ENCODE peak calls at places on chromosomes 4 and X, in five cellular contexts. Q is RWPE1, S is prostate gland, J is lower lobe of right lung, G is H9. O is an unnamed sample.

GRCh38 chrX:24282381-24283121 is 31.3 kb downstream of the SUPT20HL2 start:
- DNase-seq in G (no peak), J (no peak), S (no peak), Q (no peak), O (no peak)

GRCh38 chrX:1442016-1442665 is 10.6 kb downstream of the ASMTL start:
- DNase-seq in Q (no peak), S (no peak), J (peak), G (peak), O (no peak)

GRCh38 chrX:2664497-2664896 is 26.6 kb upstream of the CD99 start:
- DNase-seq in G (no peak), J (no peak), S (no peak), Q (no peak), O (no peak)

GRCh38 chr4:31097999-31098398 is 377.8 kb downstream of the PCDH7 start:
- DNase-seq in J (no peak), G (no peak), S (no peak), Q (no peak), O (no peak)

GRCh38 chr4:5895287-5895686 is 2.4 kb upstream of the CRMP1 start:
- DNase-seq in J (no peak), Q (no peak), G (no peak), S (no peak), O (no peak)

GRCh38 chr4:73450398-73451004 is 14.5 kb downstream of the AFP start:
- DNase-seq in G (peak), Q (peak), J (no peak), S (no peak), O (no peak)

GRCh38 chr4:184318852-184319251 is 101.2 kb upstream of the ENPP6 start:
- DNase-seq in Q (no peak), S (no peak), J (no peak), G (peak), O (no peak)

GRCh38 chrX:25015486-25016360 is at the start of gene ARX:
- DNase-seq in J (no peak), G (peak), S (no peak), Q (peak), O (no peak)

GRCh38 chr4:104128031-104128849 is 366.5 kb downstream of the CXXC4 start:
- DNase-seq in G (no peak), Q (no peak), S (no peak), J (no peak), O (no peak)

GRCh38 chr4:10605746-10606482 is 78.7 kb downstream of the CLNK start:
- DNase-seq in S (no peak), G (no peak), J (no peak), Q (no peak), O (no peak)

GRCh38 chrX:8813036-8813435 is 11.9 kb upstream of the FAM9A start:
- DNase-seq in S (no peak), G (no peak), J (no peak), Q (no peak), O (no peak)

GRCh38 chr4:184193556-184194525 is 23.8 kb downstream of the ENPP6 start:
- DNase-seq in G (no peak), J (no peak), Q (no peak), S (no peak), O (no peak)

GRCh38 chrX:44432641-44433040 is 89.2 kb upstream of the EFHC2 start:
- DNase-seq in S (peak), Q (no peak), G (no peak), J (no peak), O (no peak)

GRCh38 chr4:5812506-5813229 is 80.2 kb downstream of the CRMP1 start:
- DNase-seq in Q (peak), J (no peak), G (no peak), S (peak), O (no peak)

GRCh38 chr4:122663814-122664610 is 43.1 kb upstream of the IL21 start:
- DNase-seq in Q (no peak), S (no peak), G (no peak), J (no peak), O (no peak)

GRCh38 chr4:140423106-140423505 is 4.3 kb downstream of the CLGN start:
- DNase-seq in J (no peak), G (no peak), Q (no peak), S (no peak), O (no peak)

GRCh38 chr4:66929748-66930147 is 615.6 kb downstream of the CENPC start:
- DNase-seq in Q (no peak), S (no peak), G (no peak), J (no peak), O (no peak)

GRCh38 chrX:91434351-91435168 is at the start of gene PABPC5:
- DNase-seq in J (peak), S (peak), G (peak), Q (no peak), O (peak)

GRCh38 chr4:182141046-182141445 is 102.2 kb upstream of the TENM3 start:
- DNase-seq in Q (no peak), S (no peak), G (peak), J (no peak), O (no peak)

GRCh38 chr4:107666134-107666533 is 53.9 kb downstream of the PAPSS1 start:
- DNase-seq in Q (no peak), S (no peak), G (no peak), J (no peak), O (no peak)

GRCh38 chr4:113539408-113539807 is 222.1 kb downstream of the CAMK2D start:
- DNase-seq in J (no peak), S (no peak), G (no peak), Q (no peak), O (no peak)

GRCh38 chrX:135094726-135095125 is 25.6 kb downstream of the ETDB start:
- DNase-seq in S (no peak), G (no peak), Q (no peak), J (no peak), O (no peak)

GRCh38 chrX:150690126-150690525 is 3.1 kb upstream of the MTMR1 start:
- DNase-seq in S (no peak), J (no peak), Q (peak), G (no peak), O (no peak)

GRCh38 chr4:167020410-167020809 is 213.9 kb downstream of the SPOCK3 start:
- DNase-seq in J (no peak), Q (no peak), S (no peak), G (peak), O (no peak)
- H3K27ac ChIP-seq in J (no peak), Q (no peak), S (no peak), G (no peak), O (no peak)

GRCh38 chr4:7165874-7166201 is 26.5 kb upstream of the SORCS2 start:
- DNase-seq in Q (no peak), J (no peak), G (no peak), S (no peak), O (no peak)

GRCh38 chr4:7167706-7168105 is 24.6 kb upstream of the SORCS2 start:
- DNase-seq in G (peak), S (no peak), J (no peak), Q (no peak), O (no peak)

GRCh38 chr4:7166286-7166685 is 26.1 kb upstream of the SORCS2 start:
- DNase-seq in G (peak), Q (no peak), S (no peak), J (no peak), O (no peak)

GRCh38 chr4:7168106-7168505 is 24.2 kb upstream of the SORCS2 start:
- DNase-seq in G (peak), J (no peak), Q (no peak), S (no peak), O (no peak)

GRCh38 chr4:7166981-7167700 is 25.2 kb upstream of the SORCS2 start:
- DNase-seq in J (no peak), G (peak), Q (no peak), S (no peak), O (no peak)
- H3K27ac ChIP-seq in J (no peak), G (no peak), Q (peak), S (no peak), O (no peak)

DNA sequence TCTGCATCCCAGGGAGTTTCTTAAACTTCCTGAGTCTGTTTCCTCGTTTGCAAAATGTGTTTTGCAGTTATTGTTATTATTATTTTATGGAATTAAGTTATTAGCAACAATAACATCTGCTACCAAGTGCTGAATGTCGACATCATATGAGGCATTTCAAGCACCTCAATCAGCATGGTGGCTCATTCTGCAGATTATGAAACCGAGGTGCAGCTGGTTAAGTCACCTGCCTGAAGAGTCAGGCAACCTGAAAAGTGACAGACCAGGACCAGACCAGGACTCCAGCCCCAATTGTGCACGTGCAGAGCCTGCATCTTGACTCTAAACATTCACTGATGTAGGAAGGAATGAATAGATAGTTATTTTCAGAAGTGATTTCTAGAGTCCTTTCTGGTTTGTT is 99.8 kb downstream of the AFAP1 start:
- DNase-seq in S (no peak), G (no peak), Q (no peak), J (no peak), O (no peak)
- H3K27ac ChIP-seq in S (no peak), G (no peak), Q (peak), J (no peak), O (no peak)

GRCh38 chr4:103091601-103092223 is 7.9 kb downstream of the BDH2 start:
- DNase-seq in Q (no peak), G (no peak), J (no peak), S (peak), O (no peak)

GRCh38 chr4:103097112-103097511 is 2.5 kb downstream of the BDH2 start:
- DNase-seq in J (no peak), Q (no peak), G (no peak), S (no peak), O (no peak)

GRCh38 chr4:103095080-103095479 is 4.6 kb downstream of the BDH2 start:
- DNase-seq in G (no peak), S (no peak), J (no peak), Q (no peak), O (no peak)

GRCh38 chr4:103086565-103086964 is 10.0 kb upstream of the SLC9B2 start:
- DNase-seq in G (no peak), Q (no peak), J (no peak), S (no peak), O (no peak)

GRCh38 chr4:103092245-103092644 is 7.4 kb downstream of the BDH2 start:
- DNase-seq in Q (no peak), J (no peak), S (no peak), G (no peak), O (no peak)
- H3K27ac ChIP-seq in Q (no peak), J (no peak), S (no peak), G (no peak), O (no peak)

GRCh38 chrX:155766321-155766720 is 114.8 kb upstream of the VAMP7 start:
- DNase-seq in Q (no peak), J (no peak), S (no peak), G (no peak), O (no peak)
- H3K27ac ChIP-seq in Q (no peak), J (no peak), S (no peak), G (no peak), O (no peak)

DNA sequence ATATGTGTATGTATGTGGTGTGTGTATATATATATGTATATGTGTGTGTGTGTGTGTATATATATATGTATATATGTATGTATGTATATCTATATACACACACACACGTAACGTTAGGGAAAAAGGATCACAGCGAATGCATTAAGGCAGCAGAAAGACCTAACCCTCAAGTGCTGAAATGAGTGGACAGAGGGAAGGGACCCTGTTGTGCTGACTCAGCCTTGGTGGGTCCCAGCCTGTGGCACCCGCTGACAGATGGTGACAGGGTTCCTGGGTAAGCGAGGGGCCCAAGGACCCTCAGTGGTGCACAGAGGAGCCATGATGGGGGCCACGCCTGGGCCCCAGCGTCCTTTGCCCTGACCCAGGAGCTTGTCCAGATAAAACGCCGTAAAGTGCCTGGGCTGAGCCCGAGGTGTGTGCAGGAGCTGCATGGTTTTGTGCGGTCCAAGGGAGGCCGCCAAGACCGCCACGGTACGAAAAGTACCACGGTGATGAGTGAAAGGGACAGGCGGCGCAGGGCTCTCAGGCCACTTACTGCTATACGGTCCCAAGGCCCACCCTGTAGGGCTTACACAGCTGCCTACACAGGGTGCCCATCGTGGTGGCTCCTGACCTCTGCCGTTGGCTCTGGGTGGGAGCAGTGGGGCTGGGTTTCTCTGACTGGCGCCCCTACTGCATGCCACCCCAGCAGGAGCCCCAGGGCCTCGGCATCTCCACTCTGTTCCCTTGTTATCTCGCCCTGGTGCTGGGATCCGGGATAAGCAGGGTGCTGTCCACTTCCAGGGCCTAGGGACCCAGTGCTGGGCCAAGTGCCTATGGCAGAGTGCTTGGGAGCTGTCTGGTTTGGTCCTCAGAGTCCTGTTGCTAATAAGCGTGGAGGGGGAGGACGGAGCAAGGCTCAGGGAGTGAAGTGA is 10.0 kb downstream of the SH3BP2 start:
- DNase-seq in S (no peak), J (peak), Q (no peak), G (no peak), O (no peak)
- H3K27ac ChIP-seq in S (no peak), J (peak), Q (peak), G (no peak), O (no peak)

GRCh38 chrX:67564475-67564874 is 20.7 kb downstream of the AR start:
- DNase-seq in J (no peak), G (no peak), Q (no peak), S (no peak), O (no peak)

GRCh38 chrX:67568769-67569168 is 24.9 kb downstream of the AR start:
- DNase-seq in Q (no peak), J (no peak), S (no peak), G (no peak), O (no peak)

GRCh38 chrX:67558267-67558666 is 14.4 kb downstream of the AR start:
- DNase-seq in J (no peak), S (no peak), G (no peak), Q (no peak), O (no peak)

DNA sequence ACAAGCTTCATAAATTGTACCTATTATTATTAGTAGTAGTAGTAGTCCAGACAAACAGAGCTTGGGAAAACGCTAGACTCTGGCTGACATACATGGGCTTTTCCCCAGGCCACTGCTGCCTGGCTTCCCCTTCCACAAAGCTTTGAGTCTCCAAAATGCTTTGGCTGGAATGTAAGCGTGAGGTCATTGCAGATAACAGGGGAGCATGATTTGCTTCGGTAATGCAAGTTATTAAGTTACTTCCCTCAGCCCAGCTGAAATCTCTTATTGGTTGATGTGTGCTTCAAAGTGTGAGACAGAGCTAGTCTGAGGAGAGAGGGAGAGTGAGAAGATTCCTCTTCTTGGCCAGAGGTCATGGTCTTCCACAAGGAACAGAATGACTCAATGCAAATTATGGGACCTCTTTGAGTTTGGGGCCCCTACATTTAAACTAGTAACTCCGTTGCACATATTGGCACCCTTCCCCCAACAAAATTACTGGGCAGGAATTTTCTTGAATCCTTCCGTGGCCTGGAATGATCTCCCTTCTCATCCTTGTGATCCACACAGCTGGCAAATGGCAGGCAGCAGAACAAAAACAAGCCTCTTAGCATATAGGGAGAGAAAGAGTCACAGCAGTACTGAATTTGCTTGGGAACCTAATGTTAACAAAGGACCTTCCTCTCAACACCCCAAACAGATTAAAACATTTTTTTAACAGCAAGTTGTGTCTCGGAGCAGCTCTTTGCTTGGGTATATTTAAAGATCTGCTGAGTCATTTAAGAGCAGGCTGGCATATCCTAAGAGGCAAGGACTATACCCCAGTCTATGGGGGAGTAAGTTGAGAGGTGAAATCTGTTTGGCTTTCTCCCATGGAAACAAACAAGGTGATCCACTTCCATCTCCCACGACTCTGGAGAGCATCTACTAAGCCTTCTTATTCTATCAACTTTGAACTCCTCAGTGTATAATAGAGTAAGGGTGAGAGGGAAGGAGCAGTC is 19.9 kb downstream of the AR start:
- DNase-seq in Q (no peak), G (no peak), S (no peak), J (no peak), O (no peak)
- H3K27ac ChIP-seq in Q (no peak), G (no peak), S (no peak), J (no peak), O (no peak)

DNA sequence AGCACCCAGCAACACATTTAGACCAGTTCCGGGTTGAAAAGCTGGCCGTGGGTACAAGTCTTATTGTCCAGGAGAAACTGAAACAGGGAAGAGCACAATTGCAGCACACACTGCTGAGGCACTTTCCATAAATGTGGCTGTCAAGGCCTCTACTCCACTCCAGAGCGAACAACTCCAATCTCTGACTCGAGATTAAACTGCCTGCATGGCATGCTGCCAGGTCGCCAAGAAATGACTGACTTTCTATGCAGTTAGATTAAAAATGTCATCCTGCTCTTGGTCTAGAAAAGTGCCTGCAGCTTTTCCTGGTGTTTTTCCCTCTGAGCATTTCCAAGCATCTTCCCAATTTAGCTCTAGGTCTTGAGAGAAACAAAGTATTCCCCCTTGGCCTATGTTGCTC is 260.6 kb upstream of the EMCN start:
- DNase-seq in Q (no peak), G (no peak), S (no peak), J (no peak), O (peak)
- H3K27ac ChIP-seq in Q (no peak), G (no peak), S (no peak), J (no peak), O (no peak)

DNA sequence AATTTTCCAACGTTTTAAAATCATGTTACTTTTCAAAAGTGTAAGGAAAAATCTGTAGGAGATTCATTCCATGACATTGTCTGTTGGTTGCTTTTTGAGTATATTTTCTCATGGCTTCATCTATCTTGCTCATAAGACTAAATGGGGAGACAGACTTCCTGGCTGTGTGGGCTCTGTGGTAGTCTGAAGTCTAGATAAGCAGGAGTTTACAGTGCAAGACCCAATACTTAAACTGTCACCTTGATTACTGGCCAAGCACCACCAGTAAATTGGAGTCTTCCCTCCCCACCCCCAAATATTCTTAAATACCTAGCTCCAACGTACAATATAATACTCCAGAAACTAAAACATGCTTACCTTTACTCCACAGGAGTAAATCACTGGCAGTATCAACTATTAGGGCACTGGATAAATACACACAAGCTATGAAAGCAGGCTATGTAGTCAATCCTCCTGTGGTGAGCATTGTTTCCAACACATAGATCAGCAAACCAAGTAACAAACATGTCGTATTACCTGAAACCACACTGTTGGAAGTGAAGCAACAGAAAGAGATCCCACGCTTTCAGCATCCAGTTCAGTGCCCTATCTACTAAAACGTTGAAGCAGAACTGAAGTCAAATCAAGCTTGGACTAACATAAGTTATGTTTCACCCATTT is 6.2 kb downstream of the HNRNPD start:
- DNase-seq in S (no peak), J (no peak), G (no peak), Q (no peak), O (no peak)
- H3K27ac ChIP-seq in S (no peak), J (no peak), G (no peak), Q (no peak), O (no peak)

O was measured in stomach.